ENCODE peak calls at places on chromosomes 1 and 21, in ten cellular contexts. S is HS-5; Q is NCI-H2029; A is endothelial cell; I is amniotic stem cell; N is ecto neural progenitor cell; V is HT-29; X is RWPE1; P is stimulated activated CD8-positive, alpha-beta memory T cell treated with anti-CD3 and anti-CD28 coated beads, Interleukin-15, amount 100 ng/mL, for 48 hours; W is activated T-cell treated with anti-CD3 and anti-CD28 coated beads, Interleukin-2, amount 50 U/mL, for 72 hours. H is an unnamed sample.

GRCh38 chr1:5745776-5746610 is 246.2 kb downstream of the NPHP4 start:
- DNase-seq in S (no peak), Q (peak), A (peak), I (no peak), N (peak), V (peak), X (peak), P (peak), W (peak), H (peak)

GRCh38 chr1:205375816-205376545 is 19.3 kb upstream of the KLHDC8A start:
- DNase-seq in S (no peak), Q (peak), A (no peak), I (peak), N (peak), V (peak), X (peak), P (no peak), W (no peak), H (peak)

GRCh38 chr1:61215676-61216289 is 133.4 kb downstream of the NFIA start:
- DNase-seq in S (no peak), Q (no peak), A (no peak), I (no peak), N (no peak), V (no peak), X (no peak), P (no peak), W (no peak), H (no peak)

GRCh38 chr1:153174624-153175023 is 23.9 kb upstream of the SPRR2G start:
- DNase-seq in S (no peak), Q (no peak), A (no peak), I (no peak), N (no peak), V (no peak), X (peak), P (no peak), W (no peak), H (peak)

GRCh38 chr1:65148548-65149390 is 766 bp downstream of the AK4 start:
- DNase-seq in S (no peak), Q (peak), A (peak), I (no peak), N (peak), V (peak), X (peak), P (peak), W (peak), H (peak)

GRCh38 chr1:5896706-5897105 is 95.5 kb downstream of the NPHP4 start:
- DNase-seq in S (no peak), Q (no peak), A (no peak), I (no peak), N (no peak), V (no peak), X (no peak), P (no peak), W (no peak), H (no peak)

GRCh38 chr21:34523019-34523418 is 11.0 kb upstream of the KCNE1 start:
- DNase-seq in S (no peak), Q (no peak), A (no peak), I (no peak), N (no peak), V (no peak), X (no peak), P (no peak), W (no peak), H (no peak)

GRCh38 chr1:114610546-114611245 is 29.3 kb upstream of the BCAS2 start:
- DNase-seq in S (peak), Q (no peak), A (no peak), I (no peak), N (no peak), V (no peak), X (peak), P (no peak), W (no peak), H (peak)

GRCh38 chr1:210336362-210336761 is 7.7 kb downstream of the HHAT start:
- DNase-seq in S (no peak), Q (no peak), A (no peak), I (no peak), N (no peak), V (no peak), X (no peak), P (no peak), W (no peak), H (no peak)

GRCh38 chr21:45001134-45002095 is 61.6 kb downstream of the SLX9 start:
- DNase-seq in S (peak), Q (no peak), A (no peak), I (no peak), N (no peak), V (peak), X (peak), P (no peak), W (no peak), H (peak)

GRCh38 chr1:81801834-81802531 is 1.2 kb downstream of the ADGRL2 start:
- DNase-seq in S (peak), Q (no peak), A (peak), I (peak), N (peak), V (no peak), X (peak), P (no peak), W (peak), H (peak)

GRCh38 chr1:200211157-200211556 is 183.6 kb downstream of the NR5A2 start:
- DNase-seq in S (peak), Q (no peak), A (no peak), I (no peak), N (no peak), V (no peak), X (peak), P (no peak), W (no peak), H (peak)

GRCh38 chr1:12438349-12438924 is 179.6 kb downstream of the DHRS3 start:
- DNase-seq in S (no peak), Q (no peak), A (no peak), I (no peak), N (no peak), V (no peak), X (no peak), P (peak), W (peak), H (peak)

GRCh38 chr1:38790422-38791212 is 69.0 kb downstream of the RRAGC start:
- DNase-seq in S (no peak), Q (no peak), A (no peak), I (no peak), N (no peak), V (no peak), X (no peak), P (no peak), W (no peak), H (no peak)

GRCh38 chr1:205632374-205633169 is 761 bp upstream of the ELK4 start:
- DNase-seq in S (no peak), Q (no peak), A (no peak), I (no peak), N (no peak), V (peak), X (peak), P (no peak), W (no peak), H (no peak)

GRCh38 chr21:41197582-41197981 is 29.6 kb downstream of the BACE2 start:
- DNase-seq in S (no peak), Q (no peak), A (no peak), I (no peak), N (no peak), V (no peak), X (no peak), P (no peak), W (no peak), H (no peak)

GRCh38 chr1:212238552-212238951 is 46.7 kb upstream of the PPP2R5A start:
- DNase-seq in S (no peak), Q (no peak), A (no peak), I (no peak), N (no peak), V (no peak), X (no peak), P (no peak), W (no peak), H (no peak)

GRCh38 chr1:231376101-231376500 is 38.0 kb downstream of the SPRTN start:
- DNase-seq in S (no peak), Q (no peak), A (no peak), I (no peak), N (no peak), V (no peak), X (no peak), P (no peak), W (no peak), H (no peak)

GRCh38 chr1:186175588-186175987 is 199.5 kb downstream of the TPR start:
- DNase-seq in S (no peak), Q (no peak), A (no peak), I (no peak), N (no peak), V (no peak), X (peak), P (no peak), W (no peak), H (peak)

GRCh38 chr1:157399984-157400382 is 152.3 kb downstream of the FCRL5 start:
- DNase-seq in S (no peak), Q (no peak), A (no peak), I (no peak), N (no peak), V (no peak), X (no peak), P (peak), W (no peak), H (no peak)

GRCh38 chr1:198969981-198970380 is 331.1 kb downstream of the PTPRC start:
- DNase-seq in S (no peak), Q (no peak), A (no peak), I (no peak), N (no peak), V (no peak), X (no peak), P (no peak), W (no peak), H (no peak)

GRCh38 chr1:247357062-247357780 is 25.6 kb upstream of the ZNF496 start:
- DNase-seq in S (peak), Q (no peak), A (no peak), I (no peak), N (no peak), V (no peak), X (no peak), P (no peak), W (no peak), H (no peak)

GRCh38 chr1:156390409-156391144 is 21.6 kb downstream of the RHBG start:
- DNase-seq in S (no peak), Q (no peak), A (no peak), I (no peak), N (no peak), V (no peak), X (no peak), P (no peak), W (no peak), H (no peak)

GRCh38 chr1:112855152-112855836 is 100.7 kb downstream of the SLC16A1 start:
- DNase-seq in S (no peak), Q (no peak), A (no peak), I (no peak), N (no peak), V (no peak), X (no peak), P (no peak), W (no peak), H (no peak)

GRCh38 chr1:182303778-182304177 is 87.8 kb downstream of the GLUL start:
- DNase-seq in S (no peak), Q (no peak), A (no peak), I (no peak), N (no peak), V (no peak), X (no peak), P (no peak), W (no peak), H (no peak)

GRCh38 chr1:23585321-23586022 is 26.2 kb upstream of the ID3 start:
- DNase-seq in S (peak), Q (no peak), A (no peak), I (peak), N (no peak), V (no peak), X (peak), P (no peak), W (no peak), H (peak)

H was measured in mammary epithelial cell.